ENCODE peak calls at places on chromosomes 16 and 17, in six cellular contexts. T, K, L, B, C and D are unnamed samples.
A peak's percentile ranks its signal among the peaks of the same experiment; 100 is the strongest.

GRCh38 chr17:73589096-73589980 is 54.9 kb downstream of the SDK2 start:
- DNase-seq in K (no peak), L (no peak), T (peak; percentile 77), B (peak; percentile 73), C (no peak), D (no peak)

GRCh38 chr17:10752696-10753095 is 22.9 kb upstream of the TMEM220 start:
- DNase-seq in B (no peak), L (no peak), K (no peak), T (no peak), C (no peak), D (no peak)

GRCh38 chr17:48767263-48767774 is 38.8 kb upstream of the HOXB13 start:
- DNase-seq in K (no peak), C (no peak), B (no peak), L (no peak), T (no peak), D (no peak)

GRCh38 chr17:60862482-60862881 is 184.8 kb downstream of the BCAS3 start:
- DNase-seq in K (no peak), T (no peak), B (no peak), L (no peak), C (no peak), D (no peak)

GRCh38 chr17:65987988-65988387 is 203.9 kb downstream of the CEP112 start:
- DNase-seq in B (peak; percentile 0), K (peak; percentile 64), L (no peak), C (no peak), T (no peak), D (peak; percentile 21)

GRCh38 chr16:14455577-14455976 is 174.5 kb downstream of the PARN start:
- DNase-seq in T (no peak), C (no peak), L (no peak), K (no peak), B (no peak), D (no peak)

GRCh38 chr16:69334696-69335095 is 4.3 kb upstream of the PDF start:
- DNase-seq in B (no peak), C (no peak), K (no peak), L (no peak), T (no peak), D (no peak)

GRCh38 chr16:85750827-85751641 is at the start of gene C16orf74:
- DNase-seq in B (no peak), T (no peak), C (no peak), L (no peak), K (peak; percentile 52), D (no peak)

GRCh38 chr16:73951541-73951940 is 345.1 kb upstream of the PSMD7 start:
- DNase-seq in L (no peak), C (no peak), B (no peak), T (no peak), K (no peak), D (no peak)

GRCh38 chr17:61380836-61381525 is 18.7 kb upstream of the TBX2 start:
- DNase-seq in L (no peak), K (no peak), C (no peak), B (no peak), T (no peak), D (no peak)

GRCh38 chr16:19583665-19584300 is 28.3 kb downstream of the VPS35L start:
- DNase-seq in B (peak; percentile 18), T (no peak), K (peak; percentile 71), C (peak; percentile 20), L (no peak), D (peak; percentile 32)

GRCh38 chr17:76262732-76263344 is 2.3 kb upstream of the UBALD2 start:
- DNase-seq in L (no peak), T (no peak), C (no peak), K (no peak), B (no peak), D (peak; percentile 48)

GRCh38 chr17:16322636-16323035 is 30.6 kb downstream of the CENPV start:
- DNase-seq in C (no peak), T (no peak), B (no peak), K (peak; percentile 35), L (no peak), D (no peak)

GRCh38 chr17:47742319-47743181 is 9.5 kb downstream of the TBX21 start:
- DNase-seq in T (peak; percentile 10), C (peak; percentile 61), K (no peak), B (peak; percentile 35), L (peak; percentile 45), D (peak; percentile 73)

GRCh38 chr16:19871721-19872120 is 12.9 kb downstream of the GPRC5B start:
- DNase-seq in L (no peak), B (no peak), T (no peak), K (no peak), C (no peak), D (no peak)

GRCh38 chr16:54268340-54268739 is 18.2 kb downstream of the IRX3 start:
- DNase-seq in T (no peak), K (no peak), C (no peak), B (no peak), L (peak; percentile 21), D (no peak)